ENCODE peak calls at places on chromosomes 7 and 10, in four cellular contexts. One of them, this sample, is unnamed.

GRCh38 chr10:86202226-86202625 is 164.4 kb downstream of the GRID1 start:
- DNase-seq in H1: no peak
- DNase-seq in GM12878: no peak
- DNase-seq in HCT116: no peak
- DNase-seq in this sample: peak

GRCh38 chr10:45023426-45023825 is 22.7 kb downstream of the ZNF22 start:
- DNase-seq in H1: no peak
- DNase-seq in GM12878: no peak
- DNase-seq in HCT116: no peak
- DNase-seq in this sample: no peak

GRCh38 chr7:1948887-1949680 is 279.0 kb downstream of the ELFN1 start:
- DNase-seq in H1: no peak
- DNase-seq in GM12878: no peak
- DNase-seq in HCT116: no peak
- DNase-seq in this sample: no peak

GRCh38 chr10:77837248-77837924 is 89.2 kb downstream of the DLG5 start:
- DNase-seq in H1: peak
- DNase-seq in GM12878: peak
- DNase-seq in HCT116: no peak
- DNase-seq in this sample: peak

GRCh38 chr7:116578526-116578925 is 53.7 kb downstream of the CAV1 start:
- DNase-seq in H1: no peak
- DNase-seq in GM12878: no peak
- DNase-seq in HCT116: no peak
- DNase-seq in this sample: no peak

GRCh38 chr7:23524473-23524872 is 7.3 kb downstream of the TRA2A start:
- DNase-seq in H1: no peak
- DNase-seq in GM12878: no peak
- DNase-seq in HCT116: no peak
- DNase-seq in this sample: no peak

GRCh38 chr10:47164126-47164799 is 135.7 kb upstream of the GDF10 start:
- DNase-seq in H1: no peak
- DNase-seq in GM12878: no peak
- DNase-seq in HCT116: no peak
- DNase-seq in this sample: no peak

GRCh38 chr10:4763960-4764428 is 62.0 kb upstream of the AKR1E2 start:
- DNase-seq in H1: no peak
- DNase-seq in GM12878: no peak
- DNase-seq in HCT116: no peak
- DNase-seq in this sample: no peak

GRCh38 chr10:30829921-30830671 is 200.5 kb upstream of the LYZL2 start:
- DNase-seq in H1: no peak
- DNase-seq in GM12878: no peak
- DNase-seq in HCT116: no peak
- DNase-seq in this sample: no peak
- TF ChIP-seq JUND in H1: no peak
- TF ChIP-seq JUND in GM12878: no peak
- TF ChIP-seq JUND in HCT116: no peak
- TF ChIP-seq JUND in this sample: no peak

GRCh38 chr7:128361463-128362441 is at the start of gene PRRT4:
- DNase-seq in H1: peak
- DNase-seq in GM12878: no peak
- DNase-seq in HCT116: no peak
- DNase-seq in this sample: peak
- TF ChIP-seq JUND in H1: no peak
- TF ChIP-seq JUND in GM12878: no peak
- TF ChIP-seq JUND in HCT116: no peak
- TF ChIP-seq JUND in this sample: no peak

GRCh38 chr7:131231381-131232220 is 96.1 kb upstream of the MKLN1 start:
- DNase-seq in H1: no peak
- DNase-seq in GM12878: peak
- DNase-seq in HCT116: no peak
- DNase-seq in this sample: no peak
- TF ChIP-seq JUND in H1: no peak
- TF ChIP-seq JUND in GM12878: no peak
- TF ChIP-seq JUND in HCT116: no peak
- TF ChIP-seq JUND in this sample: no peak

GRCh38 chr7:731440-732085 is 4.5 kb upstream of the PRKAR1B start:
- DNase-seq in H1: no peak
- DNase-seq in GM12878: no peak
- DNase-seq in HCT116: no peak
- DNase-seq in this sample: no peak
- TF ChIP-seq JUND in H1: no peak
- TF ChIP-seq JUND in GM12878: no peak
- TF ChIP-seq JUND in HCT116: no peak
- TF ChIP-seq JUND in this sample: no peak